ENCODE peak calls at places on chromosomes 3 and 15, in ten cellular contexts. W is NCI-H1092 treated with DMSO at 0.1 percent for 48 hours, E is osteoblast, Q is Kasumi-1, J is EL, L is colonic mucosa, T is HT1080, P is T follicular helper cell, B is heart left ventricle, U is fibroblast of lung. A is an unnamed sample.

GRCh38 chr3:117622130-117622841 is 912.7 kb downstream of the TUSC7 start:
- DNase-seq in W (peak), E (peak), Q (no peak), J (peak), L (no peak), T (peak), P (no peak), B (no peak), U (peak), A (no peak)

GRCh38 chr3:160225181-160226025 is at the start of gene C3orf80:
- DNase-seq in W (peak), E (peak), Q (peak), J (peak), L (peak), T (peak), P (peak), B (peak), U (peak), A (peak)

GRCh38 chr3:63473641-63474166 is 178.8 kb upstream of the SNTN start:
- DNase-seq in W (no peak), E (no peak), Q (no peak), J (no peak), L (no peak), T (no peak), P (no peak), B (no peak), U (no peak), A (no peak)

GRCh38 chr3:170220871-170221270 is 1.4 kb upstream of the PRKCI start:
- DNase-seq in W (no peak), E (no peak), Q (no peak), J (peak), L (no peak), T (peak), P (no peak), B (no peak), U (peak), A (no peak)

GRCh38 chr3:164537485-164537884 is 540.8 kb downstream of the SI start:
- DNase-seq in W (no peak), E (no peak), Q (no peak), J (no peak), L (no peak), T (no peak), P (no peak), B (no peak), U (no peak), A (no peak)

GRCh38 chr15:70416851-70417250 is 319.1 kb upstream of the TLE3 start:
- DNase-seq in W (no peak), E (no peak), Q (no peak), J (no peak), L (no peak), T (no peak), P (no peak), B (no peak), U (peak), A (no peak)

GRCh38 chr3:106302451-106303221 is 433.8 kb upstream of the CBLB start:
- DNase-seq in W (no peak), E (no peak), Q (no peak), J (no peak), L (no peak), T (no peak), P (no peak), B (no peak), U (no peak), A (no peak)

GRCh38 chr15:55250392-55250791 is 39.2 kb downstream of the RAB27A start:
- DNase-seq in W (no peak), E (no peak), Q (peak), J (peak), L (no peak), T (no peak), P (no peak), B (no peak), U (no peak), A (no peak)

GRCh38 chr3:127988770-127989518 is 63.3 kb upstream of the SEC61A1 start:
- DNase-seq in W (no peak), E (no peak), Q (no peak), J (peak), L (no peak), T (peak), P (no peak), B (no peak), U (no peak), A (no peak)

A was measured in nephron progenitor cell.